ENCODE peak calls at places on chromosomes 2 and 18, in six cellular contexts. K is breast epithelium, L is cardiac muscle cell, G is heart left ventricle, V is hepatocyte, B is AG04450. R is an unnamed sample.

GRCh38 chr2:61562615-61563014 is 24.5 kb upstream of the XPO1 start:
- DNase-seq in B (no peak), V (no peak), K (no peak), L (no peak), G (no peak), R (no peak)

GRCh38 chr18:63216497-63216896 is 103.1 kb downstream of the BCL2 start:
- DNase-seq in V (no peak), G (no peak), L (no peak), B (no peak), K (no peak), R (no peak)

GRCh38 chr2:240392084-240392947 is 43.1 kb upstream of the GPC1 start:
- DNase-seq in G (peak; percentile 10), B (no peak), V (no peak), L (no peak), K (no peak), R (peak; percentile 2)

GRCh38 chr18:56028514-56028913 is 440.5 kb upstream of the TCF4 start:
- DNase-seq in V (peak; percentile 7), K (no peak), L (no peak), G (no peak), B (no peak), R (no peak)

GRCh38 chr2:149467461-149467860 is 120.1 kb downstream of the MMADHC start:
- DNase-seq in V (no peak), B (no peak), L (no peak), K (no peak), G (no peak), R (no peak)

GRCh38 chr2:105797298-105797819 is 52.6 kb downstream of the NCK2 start:
- DNase-seq in K (peak; percentile 30), V (no peak), B (no peak), G (no peak), L (no peak), R (no peak)

GRCh38 chr2:26970244-26970927 is at the start of gene MAPRE3:
- DNase-seq in G (peak; percentile 84), B (no peak), L (peak; percentile 93), K (peak; percentile 69), V (peak; percentile 92), R (peak; percentile 74)

GRCh38 chr18:78406743-78407455 is 572.7 kb upstream of the SALL3 start:
- DNase-seq in V (peak; percentile 39), K (no peak), L (no peak), G (no peak), B (no peak), R (no peak)

GRCh38 chr2:147952118-147952517 is 68.4 kb downstream of the ORC4 start:
- DNase-seq in V (no peak), B (no peak), L (no peak), K (no peak), G (no peak), R (no peak)

GRCh38 chr18:14939141-14939540 is 191.2 kb downstream of the ANKRD30B start:
- DNase-seq in V (no peak), L (no peak), B (no peak), K (no peak), G (no peak), R (no peak)

GRCh38 chr18:14933049-14933851 is 185.3 kb downstream of the ANKRD30B start:
- DNase-seq in G (no peak), K (no peak), B (no peak), L (no peak), V (no peak), R (no peak)

GRCh38 chr18:14937271-14937670 is 189.3 kb downstream of the ANKRD30B start:
- DNase-seq in K (no peak), V (no peak), L (no peak), B (no peak), G (no peak), R (no peak)

GRCh38 chr18:14936313-14936712 is 188.3 kb downstream of the ANKRD30B start:
- DNase-seq in B (no peak), K (no peak), G (no peak), L (no peak), V (no peak), R (no peak)

DNA sequence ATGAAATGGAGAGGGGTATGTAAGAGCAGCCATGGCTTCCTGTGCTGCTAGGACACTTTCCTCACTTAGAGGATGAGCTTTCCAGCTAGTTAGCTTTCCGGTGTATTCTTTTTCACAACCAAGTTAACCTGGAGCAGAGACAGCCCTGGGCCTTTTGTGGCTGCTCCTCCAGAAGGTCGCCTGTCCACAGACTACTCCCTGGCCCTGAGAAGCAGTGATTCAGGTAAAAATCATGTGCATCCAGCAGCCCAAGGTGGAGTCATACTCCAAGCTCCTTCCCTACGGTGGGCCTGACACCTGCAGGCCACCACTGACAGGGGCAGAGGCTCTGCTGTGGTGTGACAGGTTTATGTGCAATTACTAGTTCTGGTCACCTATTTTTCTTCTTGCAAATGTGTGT is 187.2 kb downstream of the ANKRD30B start:
- DNase-seq in K (no peak), L (no peak), B (no peak), G (no peak), V (no peak), R (no peak)
- H3K9me3 ChIP-seq in K (no peaks in the 10 kb centered on the region), L (no peaks in the 10 kb centered on the region), B (peaks cover 65% of the 10 kb centered on the region), G (no peaks in the 10 kb centered on the region), V (no peaks in the 10 kb centered on the region), R (no peaks in the 10 kb centered on the region)

DNA sequence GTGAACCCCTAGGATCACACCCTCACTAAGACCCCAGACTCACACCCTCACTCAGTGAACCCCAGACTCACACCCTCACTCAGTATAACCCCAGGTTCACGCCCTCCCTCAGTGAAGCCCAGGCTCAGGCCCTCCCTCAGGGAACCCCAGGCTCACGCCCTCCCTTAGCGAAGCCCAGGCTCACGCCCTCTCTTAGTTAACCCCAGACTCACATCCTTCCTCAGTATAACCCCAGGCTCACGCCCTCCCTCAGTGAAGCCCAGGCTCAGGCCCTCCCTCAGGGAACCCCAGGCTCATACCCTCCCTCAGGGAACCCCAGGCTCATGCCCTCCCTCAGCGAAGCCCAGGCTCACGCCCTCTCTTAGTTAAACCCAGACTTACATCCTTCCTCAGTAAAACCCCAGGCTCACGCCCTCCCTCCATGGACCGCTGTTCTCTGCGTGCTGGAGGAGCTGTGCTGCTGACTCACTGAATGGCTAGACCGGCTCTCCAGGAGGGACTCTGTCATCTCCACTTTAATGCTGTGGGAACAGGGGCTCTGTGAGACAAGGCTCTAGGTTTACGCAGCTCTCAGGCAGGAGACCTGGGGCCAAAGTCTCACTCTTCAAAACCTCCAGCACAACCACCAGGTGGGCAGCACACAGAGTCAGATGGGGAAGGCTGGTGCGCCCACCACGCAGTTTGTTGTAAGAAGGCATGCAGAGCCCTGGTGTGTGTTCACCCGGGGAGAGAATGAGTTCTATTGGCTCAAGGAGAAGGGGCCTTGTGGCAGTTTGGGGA is 506.9 kb upstream of the MYT1L start:
- DNase-seq in G (no peak), V (no peak), B (no peak), L (no peak), K (peak; percentile 11), R (no peak)
- H3K9me3 ChIP-seq in G (no peaks in the 10 kb centered on the region), V (no peaks in the 10 kb centered on the region), B (peaks cover 89% of the 10 kb centered on the region), L (no peaks in the 10 kb centered on the region), K (no peaks in the 10 kb centered on the region), R (no peaks in the 10 kb centered on the region)

DNA sequence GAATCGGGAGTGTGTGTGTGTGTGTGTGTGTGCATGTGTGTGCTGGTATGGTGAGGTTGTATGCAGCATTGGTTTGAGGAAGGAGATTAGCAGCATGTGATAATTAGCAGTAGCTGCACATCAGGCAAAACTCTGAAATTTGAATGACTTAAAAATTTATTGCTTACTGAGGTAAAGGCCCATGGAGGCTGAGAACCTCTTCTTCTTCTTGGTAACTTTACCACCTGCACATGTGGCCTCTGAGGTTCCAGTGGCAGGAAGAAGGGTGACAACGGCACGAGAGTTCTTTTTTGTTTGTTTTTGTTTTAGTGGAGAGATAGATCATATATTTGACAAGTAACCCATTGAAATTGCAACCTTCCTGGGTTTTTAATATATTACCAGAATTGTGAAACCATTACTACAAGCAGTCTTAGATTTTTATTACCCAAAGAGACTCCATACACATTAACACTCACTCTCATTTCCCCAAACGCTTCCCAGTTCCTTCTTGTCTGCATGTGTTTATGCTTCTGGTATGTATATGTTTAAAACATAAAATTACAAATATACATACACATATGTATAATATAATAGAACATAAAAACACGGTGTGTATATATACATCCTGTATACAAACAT is 292.1 kb downstream of the PTGR3 start:
- DNase-seq in B (no peak), V (no peak), G (no peak), K (no peak), L (no peak), R (no peak)
- H3K9me3 ChIP-seq in B (no peaks in the 10 kb centered on the region), V (no peaks in the 10 kb centered on the region), G (no peaks in the 10 kb centered on the region), K (no peaks in the 10 kb centered on the region), L (no peaks in the 10 kb centered on the region), R (no peaks in the 10 kb centered on the region)

GRCh38 chr2:168210216-168210897 is 37.0 kb downstream of the STK39 start:
- DNase-seq in L (no peak), K (no peak), G (no peak), V (no peak), B (no peak), R (no peak)
- H3K9me3 ChIP-seq in L (no peaks in the 10 kb centered on the region), K (no peaks in the 10 kb centered on the region), G (no peaks in the 10 kb centered on the region), V (no peaks in the 10 kb centered on the region), B (no peaks in the 10 kb centered on the region), R (no peaks in the 10 kb centered on the region)

GRCh38 chr2:95042472-95043271 is 17.2 kb downstream of the MAL start:
- DNase-seq in G (no peak), B (no peak), L (no peak), V (no peak), K (no peak), R (no peak)
- H3K9me3 ChIP-seq in G (no peaks in the 10 kb centered on the region), B (no peaks in the 10 kb centered on the region), L (no peaks in the 10 kb centered on the region), V (no peaks in the 10 kb centered on the region), K (no peaks in the 10 kb centered on the region), R (peaks cover 3% of the 10 kb centered on the region)

GRCh38 chr2:215517391-215517790 is 81.5 kb upstream of the FN1 start:
- DNase-seq in L (no peak), B (no peak), V (no peak), G (no peak), K (no peak), R (no peak)
- H3K9me3 ChIP-seq in L (no peaks in the 10 kb centered on the region), B (peaks cover 2% of the 10 kb centered on the region), V (no peaks in the 10 kb centered on the region), G (no peaks in the 10 kb centered on the region), K (no peaks in the 10 kb centered on the region), R (no peaks in the 10 kb centered on the region)

GRCh38 chr2:126115975-126116374 is 540.0 kb upstream of the GYPC start:
- DNase-seq in B (no peak), L (no peak), V (no peak), G (no peak), K (no peak), R (no peak)
- H3K9me3 ChIP-seq in B (no peaks in the 10 kb centered on the region), L (no peaks in the 10 kb centered on the region), V (no peaks in the 10 kb centered on the region), G (no peaks in the 10 kb centered on the region), K (no peaks in the 10 kb centered on the region), R (no peaks in the 10 kb centered on the region)

DNA sequence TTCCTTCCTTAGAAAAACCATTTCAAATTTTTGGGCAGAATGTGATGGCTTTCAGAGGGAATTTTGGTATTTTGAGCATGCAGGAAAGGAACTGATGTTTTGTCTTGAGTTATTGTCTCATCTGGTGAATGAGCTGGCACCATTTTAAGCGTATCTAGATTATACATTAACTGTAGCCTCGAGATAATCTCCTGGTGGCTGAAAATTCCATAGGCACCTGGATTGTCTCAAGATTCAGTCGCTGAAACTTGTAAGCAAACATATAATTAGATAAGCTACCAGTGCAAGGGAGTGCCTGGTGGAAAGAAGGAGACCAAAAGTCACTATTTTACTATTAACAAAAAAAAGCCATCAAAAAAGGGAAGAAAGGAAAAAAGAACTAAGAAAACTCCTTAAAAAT is 687.8 kb upstream of the DDX18 start:
- DNase-seq in K (no peak), V (peak; percentile 19), B (no peak), L (peak; percentile 10), G (no peak), R (no peak)
- H3K9me3 ChIP-seq in K (no peaks in the 10 kb centered on the region), V (no peaks in the 10 kb centered on the region), B (peaks cover 9% of the 10 kb centered on the region), L (no peaks in the 10 kb centered on the region), G (no peaks in the 10 kb centered on the region), R (no peaks in the 10 kb centered on the region)

R was measured in T-helper 17 cell.